ENCODE peak calls at places on chromosomes 5 and 9, in four cellular contexts. One of them, this sample, is unnamed.
A peak's percentile ranks its signal among the peaks of the same experiment; 100 is the strongest.

GRCh38 chr9:90300901-90301688 is 341.5 kb downstream of the DIRAS2 start:
- DNase-seq in NCI-H1930: no peak
- DNase-seq in GM12865: no peak
- DNase-seq in effector memory CD8-positive, alpha-beta T cell: no peak
- DNase-seq in this sample: peak; percentile 62

GRCh38 chr5:9445989-9446388 is 99.9 kb downstream of the SEMA5A start:
- DNase-seq in NCI-H1930: no peak
- DNase-seq in GM12865: no peak
- DNase-seq in effector memory CD8-positive, alpha-beta T cell: no peak
- DNase-seq in this sample: no peak

GRCh38 chr9:128512820-128513219 is 8.3 kb downstream of the GLE1 start:
- DNase-seq in NCI-H1930: no peak
- DNase-seq in GM12865: no peak
- DNase-seq in effector memory CD8-positive, alpha-beta T cell: no peak
- DNase-seq in this sample: no peak

GRCh38 chr5:138336952-138337684 is 948 bp upstream of the FAM53C start:
- DNase-seq in NCI-H1930: peak; percentile 68
- DNase-seq in GM12865: no peak
- DNase-seq in effector memory CD8-positive, alpha-beta T cell: no peak
- DNase-seq in this sample: peak; percentile 72

GRCh38 chr5:499233-500209 is 24.7 kb downstream of the SLC9A3 start:
- DNase-seq in NCI-H1930: no peak
- DNase-seq in GM12865: no peak
- DNase-seq in effector memory CD8-positive, alpha-beta T cell: no peak
- DNase-seq in this sample: no peak

GRCh38 chr5:172423379-172424110 is 30.8 kb downstream of the SH3PXD2B start:
- DNase-seq in NCI-H1930: no peak
- DNase-seq in GM12865: no peak
- DNase-seq in effector memory CD8-positive, alpha-beta T cell: no peak
- DNase-seq in this sample: no peak

GRCh38 chr9:131986576-131986975 is 93.1 kb downstream of the MED27 start:
- DNase-seq in NCI-H1930: no peak
- DNase-seq in GM12865: no peak
- DNase-seq in effector memory CD8-positive, alpha-beta T cell: no peak
- DNase-seq in this sample: peak; percentile 92

GRCh38 chr5:128224336-128224735 is 140.8 kb downstream of the SLC12A2 start:
- DNase-seq in NCI-H1930: no peak
- DNase-seq in GM12865: no peak
- DNase-seq in effector memory CD8-positive, alpha-beta T cell: no peak
- DNase-seq in this sample: no peak

GRCh38 chr5:43637416-43637815 is 34.4 kb downstream of the NNT start:
- DNase-seq in NCI-H1930: no peak
- DNase-seq in GM12865: no peak
- DNase-seq in effector memory CD8-positive, alpha-beta T cell: no peak
- DNase-seq in this sample: no peak